ENCODE peak calls at places on chromosomes 3 and 15, in nine cellular contexts. M is left ventricle myocardium inferior; H is cardiac fibroblast; U is mucosa of descending colon; E is naive thymus-derived CD4-positive, alpha-beta T cell; G is AG04449; V is GM23248; S is psoas muscle; C is CD8-positive, alpha-beta memory T cell. T is an unnamed sample.

GRCh38 chr3:149180057-149180573 is 41.5 kb downstream of the CP start:
- DNase-seq in G (peak), U (peak), S (peak), V (peak), H (peak), C (no peak), M (peak), E (no peak), T (peak)

GRCh38 chr3:111667621-111668239 is 72.6 kb upstream of the ZBED2 start:
- DNase-seq in S (no peak), U (peak), E (peak), V (peak), H (peak), G (no peak), C (peak), M (peak), T (no peak)

GRCh38 chr3:150220791-150221190 is 187.3 kb upstream of the TSC22D2 start:
- DNase-seq in H (peak), U (no peak), S (no peak), V (peak), M (no peak), E (no peak), C (no peak), G (no peak), T (no peak)

GRCh38 chr3:69120879-69121464 is 1.4 kb downstream of the LMOD3 start:
- DNase-seq in E (peak), M (no peak), H (peak), V (peak), C (peak), S (no peak), G (peak), U (peak), T (no peak)

GRCh38 chr15:80450811-80451321 is 46.7 kb downstream of the ARNT2 start:
- DNase-seq in U (no peak), V (no peak), S (no peak), C (no peak), M (no peak), G (no peak), E (no peak), H (no peak), T (no peak)

GRCh38 chr3:167882057-167882667 is 146.6 kb downstream of the SERPINI1 start:
- DNase-seq in S (no peak), C (peak), U (peak), H (peak), V (peak), G (no peak), M (no peak), E (peak), T (no peak)

GRCh38 chr3:57752307-57752706 is 3.8 kb upstream of the SLMAP start:
- DNase-seq in C (no peak), E (no peak), V (peak), S (no peak), U (peak), M (no peak), H (peak), G (no peak), T (no peak)

GRCh38 chr3:134388748-134389485 is 14.7 kb upstream of the AMOTL2 start:
- DNase-seq in C (no peak), H (no peak), E (no peak), G (no peak), S (no peak), M (no peak), V (no peak), U (no peak), T (no peak)

GRCh38 chr3:44886561-44886960 is 12.2 kb downstream of the TGM4 start:
- DNase-seq in C (no peak), S (no peak), E (no peak), U (no peak), H (no peak), G (no peak), V (peak), M (no peak), T (no peak)

GRCh38 chr3:86890997-86891396 is 100.0 kb downstream of the VGLL3 start:
- DNase-seq in H (no peak), C (no peak), V (no peak), S (no peak), E (no peak), M (no peak), G (no peak), U (no peak), T (no peak)

GRCh38 chr15:22918056-22918455 is 62.1 kb downstream of the CYFIP1 start:
- DNase-seq in C (no peak), U (no peak), S (no peak), E (no peak), V (peak), H (peak), M (no peak), G (no peak), T (no peak)

GRCh38 chr3:45915518-45916231 is 27.6 kb upstream of the CXCR6 start:
- DNase-seq in M (no peak), S (no peak), C (peak), H (peak), E (peak), V (peak), G (peak), U (peak), T (no peak)

GRCh38 chr3:62097121-62097520 is 276.2 kb downstream of the FEZF2 start:
- DNase-seq in U (no peak), G (no peak), S (no peak), H (no peak), E (no peak), V (peak), M (no peak), C (no peak), T (no peak)

GRCh38 chr3:80338366-80338765 is 570.6 kb upstream of the ROBO1 start:
- DNase-seq in H (peak), U (no peak), C (no peak), M (no peak), E (no peak), V (peak), S (no peak), G (no peak), T (no peak)

GRCh38 chr3:156459434-156459833 is 95.5 kb downstream of the SSR3 start:
- DNase-seq in E (no peak), M (peak), C (no peak), V (no peak), S (no peak), H (no peak), U (no peak), G (no peak), T (peak)

GRCh38 chr3:129211772-129212171 is 28.1 kb upstream of the CNBP start:
- DNase-seq in V (peak), S (peak), H (peak), C (no peak), E (no peak), U (peak), M (peak), G (no peak), T (peak)

GRCh38 chr3:43505351-43505750 is 116.5 kb downstream of the ANO10 start:
- DNase-seq in S (no peak), U (no peak), G (no peak), V (peak), H (no peak), M (no peak), E (no peak), C (peak), T (no peak)

GRCh38 chr3:134320749-134321148 is 53.5 kb downstream of the AMOTL2 start:
- DNase-seq in E (no peak), M (no peak), U (no peak), S (peak), G (no peak), H (no peak), C (no peak), V (peak), T (no peak)

GRCh38 chr15:101035611-101036010 is 116.5 kb downstream of the LRRK1 start:
- DNase-seq in U (no peak), E (no peak), C (no peak), S (no peak), V (no peak), M (no peak), G (no peak), H (no peak), T (no peak)

GRCh38 chr3:75192065-75192658 is 472.0 kb upstream of the FRG2C start:
- DNase-seq in C (peak), M (no peak), V (peak), G (no peak), U (peak), H (peak), E (peak), S (no peak), T (peak)

GRCh38 chr3:101913173-101913572 is 63.9 kb downstream of the NFKBIZ start:
- DNase-seq in S (no peak), E (no peak), M (no peak), H (no peak), G (no peak), U (no peak), V (no peak), C (no peak), T (no peak)

GRCh38 chr3:141875893-141876380 is 506 bp upstream of the ATP1B3 start:
- DNase-seq in G (no peak), E (peak), S (peak), V (peak), U (peak), H (peak), M (peak), C (no peak), T (peak)

GRCh38 chr15:41958002-41958420 is 14.3 kb downstream of the EHD4 start:
- DNase-seq in M (no peak), H (no peak), E (no peak), C (no peak), U (no peak), G (no peak), V (no peak), S (no peak), T (no peak)

GRCh38 chr3:165883866-165884478 is 46.7 kb upstream of the BCHE start:
- DNase-seq in U (no peak), H (no peak), G (no peak), V (no peak), S (no peak), E (no peak), C (no peak), M (no peak), T (no peak)

GRCh38 chr3:185936814-185937688 is 763 bp downstream of the TRA2B start:
- DNase-seq in C (peak), G (peak), M (peak), U (peak), S (peak), V (peak), E (peak), H (peak), T (peak)

GRCh38 chr3:170226426-170226960 is 4.3 kb downstream of the PRKCI start:
- DNase-seq in V (peak), U (no peak), E (no peak), M (no peak), C (no peak), S (no peak), G (peak), H (peak), T (no peak)

GRCh38 chr15:63495343-63495742 is 9.1 kb upstream of the USP3 start:
- DNase-seq in U (no peak), C (no peak), H (no peak), E (no peak), G (no peak), S (no peak), V (no peak), M (no peak), T (no peak)

GRCh38 chr15:52361975-52362494 is 66.4 kb upstream of the MYO5C start:
- DNase-seq in V (no peak), M (no peak), C (no peak), U (no peak), E (no peak), H (no peak), G (no peak), S (no peak), T (no peak)

GRCh38 chr3:155078959-155079794 is 942 bp upstream of the MME start:
- DNase-seq in G (no peak), E (no peak), S (no peak), U (no peak), M (no peak), C (no peak), H (peak), V (peak), T (no peak)

GRCh38 chr3:16171825-16172224 is 2.7 kb upstream of the GALNT15 start:
- DNase-seq in S (no peak), V (no peak), G (no peak), U (peak), E (no peak), C (no peak), H (no peak), M (no peak), T (no peak)

GRCh38 chr3:134249935-134250716 is 533 bp downstream of the RYK start:
- DNase-seq in S (peak), H (peak), E (peak), G (no peak), V (peak), M (peak), U (peak), C (peak), T (peak)

GRCh38 chr3:8438507-8439079 is 63.0 kb upstream of the LMCD1 start:
- DNase-seq in S (no peak), H (no peak), G (no peak), V (no peak), C (no peak), E (no peak), M (no peak), U (no peak), T (no peak)

GRCh38 chr3:172256101-172256687 is 192.1 kb downstream of the GHSR start:
- DNase-seq in V (peak), M (no peak), S (peak), H (peak), U (peak), C (no peak), G (peak), E (no peak), T (peak)

GRCh38 chr3:117398166-117398954 is 688.8 kb downstream of the TUSC7 start:
- DNase-seq in G (no peak), U (no peak), H (no peak), M (no peak), V (no peak), C (no peak), S (no peak), E (no peak), T (no peak)

GRCh38 chr3:63912768-63913588 is 795 bp upstream of the SCAANT1 start:
- DNase-seq in G (no peak), H (peak), M (peak), E (peak), V (peak), U (peak), C (no peak), S (peak), T (peak)

GRCh38 chr3:147712357-147712756 is 303.2 kb downstream of the ZIC1 start:
- DNase-seq in E (no peak), V (no peak), M (no peak), U (no peak), S (no peak), H (no peak), C (no peak), G (no peak), T (no peak)

DNA sequence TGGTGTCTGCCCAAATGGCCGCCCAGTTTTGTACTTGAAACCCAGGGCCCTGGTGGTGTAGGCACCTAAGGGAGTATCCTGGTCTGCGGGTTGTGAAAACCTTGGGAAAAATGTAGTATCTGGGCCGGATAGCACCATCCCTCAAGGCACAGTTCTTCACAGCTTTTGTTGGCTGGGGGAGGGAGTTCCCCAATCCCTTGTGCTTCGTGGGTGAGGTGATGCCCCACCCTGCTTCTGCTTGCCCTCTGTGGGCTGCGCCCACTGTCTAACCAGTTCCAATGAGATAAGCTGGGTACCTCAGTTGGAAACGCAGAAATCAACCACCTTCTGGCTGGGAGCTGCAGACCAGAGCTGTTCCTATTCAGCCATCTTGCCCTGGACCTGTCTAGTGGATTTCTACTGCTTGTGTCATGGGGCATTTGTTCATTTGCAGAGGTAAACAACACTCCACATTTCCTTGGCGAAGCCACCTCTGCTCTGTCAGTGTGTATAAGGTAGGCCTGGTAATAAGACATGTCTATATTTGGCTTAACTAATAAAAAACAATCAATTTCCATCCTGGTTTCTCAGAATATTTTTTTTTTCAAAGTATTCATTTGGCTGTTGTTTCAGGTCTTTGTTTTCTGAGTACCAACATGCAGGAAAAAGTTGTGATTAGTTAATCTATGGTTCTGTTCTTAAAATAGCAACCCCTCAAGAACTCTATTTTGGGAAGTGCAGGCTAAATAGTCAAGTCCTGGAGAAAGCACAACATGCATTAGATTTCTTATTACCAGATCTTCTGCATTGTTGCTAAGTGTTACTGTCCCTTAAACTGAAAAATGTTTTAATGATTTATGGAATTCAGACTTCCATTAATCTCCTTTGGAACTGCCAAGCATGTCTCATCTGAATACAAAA is 304.3 kb downstream of the ZIC1 start:
- DNase-seq in G (no peak), V (no peak), H (no peak), S (no peak), E (no peak), C (no peak), M (no peak), U (no peak), T (no peak)
- H3K4me3 ChIP-seq in G (no peak), V (no peak), H (no peak), S (no peak), E (no peak), C (no peak), M (no peak), U (no peak), T (no peak)

DNA sequence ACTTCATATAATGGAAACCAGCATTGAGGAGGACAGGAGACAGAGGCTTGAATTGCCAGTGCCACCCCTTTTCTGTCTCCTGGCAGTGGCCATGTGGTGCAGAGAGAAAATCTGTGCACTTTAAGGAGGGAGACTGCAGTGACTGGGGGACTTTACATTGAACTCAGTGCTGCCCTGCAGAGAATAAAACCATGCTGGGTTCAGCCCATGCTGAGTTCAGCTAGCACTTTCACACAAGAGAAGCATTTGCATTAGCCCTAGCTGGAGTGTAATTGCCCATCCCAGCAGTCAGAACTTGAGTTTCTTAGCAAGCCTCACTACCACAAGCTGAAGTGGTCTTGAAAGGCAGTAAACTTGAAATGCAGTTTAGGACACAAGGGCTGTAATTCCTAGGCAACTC is 677.5 kb downstream of the ZPLD1 start:
- DNase-seq in C (no peak), S (no peak), V (no peak), M (no peak), G (no peak), H (no peak), U (no peak), E (no peak), T (no peak)
- H3K4me3 ChIP-seq in C (no peak), S (no peak), V (no peak), M (no peak), G (no peak), H (no peak), U (no peak), E (no peak), T (no peak)

DNA sequence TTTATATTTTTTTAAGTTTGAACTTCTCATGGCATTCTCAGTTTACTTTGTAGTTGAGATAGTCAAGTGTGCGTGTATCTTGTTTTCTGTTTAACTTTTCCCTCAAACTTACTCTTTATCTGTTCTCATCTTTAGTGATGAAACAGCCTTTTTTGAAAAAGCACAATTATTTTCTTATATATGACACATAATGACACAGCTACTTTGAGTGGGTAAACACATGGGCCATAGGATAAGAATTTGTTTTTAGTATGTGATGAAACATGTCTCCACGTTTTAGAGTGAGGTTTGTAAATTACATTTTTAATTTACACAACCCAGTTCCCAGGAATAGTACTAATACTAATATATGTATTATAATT is 3.2 kb downstream of the DIPK2A start:
- DNase-seq in U (no peak), C (no peak), M (no peak), S (no peak), E (no peak), V (peak), H (no peak), G (no peak), T (no peak)
- H3K4me3 ChIP-seq in U (no peak), C (peak), M (peak), S (peak), E (no peak), V (peak), H (peak), G (peak), T (peak)

DNA sequence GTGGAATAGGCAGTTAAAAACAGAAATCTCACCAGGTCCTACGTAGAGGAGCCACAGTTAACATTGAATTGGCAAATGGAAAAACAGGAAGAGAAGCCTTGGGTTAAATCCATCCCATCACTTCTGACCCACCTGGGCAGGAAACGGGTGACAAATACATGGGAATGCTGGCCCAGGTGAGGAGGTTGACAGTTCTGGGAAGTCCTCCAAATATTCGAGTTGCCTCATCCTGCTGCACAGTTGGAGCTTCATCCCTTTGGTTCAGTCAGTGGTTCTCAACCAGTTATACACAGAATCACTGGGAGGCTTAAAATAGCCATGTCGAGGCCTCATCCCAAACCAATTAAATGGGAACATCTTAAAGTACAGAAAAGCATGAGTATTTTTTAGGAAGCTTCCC is 5.3 kb downstream of the MYZAP start:
- DNase-seq in U (no peak), E (no peak), G (no peak), C (no peak), M (no peak), S (no peak), V (no peak), H (no peak), T (no peak)
- H3K4me3 ChIP-seq in U (no peak), E (no peak), G (no peak), C (no peak), M (peak), S (no peak), V (no peak), H (no peak), T (no peak)

GRCh38 chr15:38683382-38684242 is 119.0 kb upstream of the RASGRP1 start:
- DNase-seq in U (peak), S (no peak), M (no peak), G (no peak), C (peak), H (peak), E (peak), V (peak), T (peak)
- H3K4me3 ChIP-seq in U (no peak), S (no peak), M (no peak), G (no peak), C (no peak), H (no peak), E (peak), V (no peak), T (no peak)

DNA sequence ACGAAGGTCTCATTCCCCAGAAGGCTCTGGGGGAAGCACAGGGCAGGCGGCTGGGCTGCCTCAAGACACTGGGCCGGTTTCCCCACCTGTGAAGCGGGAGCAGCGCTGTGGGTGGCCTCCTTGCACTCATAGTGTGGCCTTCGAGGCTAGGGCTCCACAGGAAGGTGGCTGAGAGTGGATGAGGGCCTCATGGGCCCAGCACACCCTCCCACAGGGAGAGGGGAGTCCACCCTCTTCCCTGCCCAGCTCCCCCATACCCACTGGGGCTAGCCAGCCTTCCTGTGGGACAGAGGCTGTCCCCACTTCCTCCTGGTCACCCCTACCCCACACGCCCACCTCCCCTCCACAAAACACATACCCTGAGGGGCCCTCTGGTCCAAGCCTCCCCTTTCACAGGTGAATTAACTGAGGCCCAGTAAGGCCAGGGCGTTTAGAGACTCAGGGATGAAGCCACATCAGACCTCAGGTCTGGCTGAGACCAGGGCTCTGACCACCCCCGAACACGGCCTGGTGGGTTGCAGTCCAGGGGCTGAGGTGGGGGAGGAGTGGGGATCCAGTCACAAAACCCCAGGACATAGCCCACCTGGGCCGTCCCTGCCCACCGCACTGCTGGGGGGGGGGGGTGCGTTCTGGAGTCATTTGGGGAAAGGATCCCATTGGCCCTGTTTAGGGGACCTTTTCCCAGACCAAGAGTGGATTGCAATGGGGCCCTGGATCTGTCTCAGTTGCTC is 1.1 kb downstream of the ANPEP start:
- DNase-seq in M (no peak), U (no peak), C (no peak), G (no peak), E (no peak), V (peak), S (peak), H (no peak), T (no peak)
- H3K4me3 ChIP-seq in M (peak), U (no peak), C (no peak), G (peak), E (no peak), V (peak), S (peak), H (peak), T (peak)

T was measured in heart right ventricle.